ENCODE peak calls at places on chromosomes 3 and 15, in four cellular contexts. D, V, P and S are unnamed samples.

GRCh38 chr15:93109370-93110105 is 20.5 kb upstream of the RGMA start:
- DNase-seq in D (peak; percentile 89), V (no peak), P (no peak), S (no peak)

GRCh38 chr15:81273855-81274254 is 50.1 kb downstream of the STARD5 start:
- DNase-seq in D (no peak), V (no peak), P (no peak), S (no peak)

GRCh38 chr15:39835550-39835949 is 52.9 kb upstream of the FSIP1 start:
- DNase-seq in D (peak; percentile 41), V (peak; percentile 10), P (no peak), S (no peak)

GRCh38 chr15:77907824-77908751 is 169.4 kb downstream of the TBC1D2B start:
- DNase-seq in D (peak; percentile 91), V (no peak), P (peak; percentile 80), S (peak; percentile 58)

GRCh38 chr3:127337001-127337400 is 49.2 kb upstream of the PRR20G start:
- DNase-seq in D (no peak), V (no peak), P (no peak), S (no peak)

GRCh38 chr3:187996609-187997008 is 157.3 kb upstream of the LPP start:
- DNase-seq in D (no peak), V (no peak), P (no peak), S (no peak)

GRCh38 chr15:57031082-57031481 is 112.6 kb downstream of the TCF12 start:
- DNase-seq in D (no peak), V (no peak), P (no peak), S (no peak)

GRCh38 chr3:107662586-107662985 is 139.8 kb downstream of the BBX start:
- DNase-seq in D (no peak), V (no peak), P (no peak), S (no peak)

GRCh38 chr3:116394365-116394764 is 50.9 kb downstream of the LSAMP start:
- DNase-seq in D (no peak), V (no peak), P (no peak), S (no peak)

GRCh38 chr3:187831125-187832051 is 86.1 kb upstream of the BCL6 start:
- DNase-seq in D (no peak), V (no peak), P (no peak), S (no peak)

GRCh38 chr3:178771511-178771910 is 235.3 kb downstream of the KCNMB2 start:
- DNase-seq in D (no peak), V (no peak), P (no peak), S (no peak)

GRCh38 chr15:76064375-76064774 is 4.6 kb downstream of the TMEM266 start:
- DNase-seq in D (no peak), V (no peak), P (no peak), S (no peak)

GRCh38 chr3:13850161-13850945 is 29.5 kb downstream of the WNT7A start:
- DNase-seq in D (peak; percentile 53), V (peak; percentile 35), P (peak; percentile 6), S (no peak)

GRCh38 chr3:126100688-126101301 is 16.9 kb upstream of the SLC41A3 start:
- DNase-seq in D (no peak), V (no peak), P (no peak), S (no peak)

GRCh38 chr3:84292113-84292512 is 666.7 kb upstream of the CADM2 start:
- DNase-seq in D (no peak), V (no peak), P (no peak), S (no peak)

GRCh38 chr3:3015472-3016089 is 94.6 kb downstream of the IL5RA start:
- DNase-seq in D (peak; percentile 61), V (peak; percentile 40), P (no peak), S (no peak)

GRCh38 chr15:75061272-75061671 is 37.9 kb downstream of the PPCDC start:
- DNase-seq in D (no peak), V (no peak), P (no peak), S (no peak)

GRCh38 chr3:12679468-12679867 is 15.6 kb upstream of the RAF1 start:
- DNase-seq in D (no peak), V (peak; percentile 89), P (no peak), S (no peak)

GRCh38 chr3:154584041-154584440 is 154.1 kb upstream of the GPR149 start:
- DNase-seq in D (peak; percentile 65), V (peak; percentile 12), P (no peak), S (no peak)

GRCh38 chr3:194631696-194632095 is 1.5 kb downstream of the TMEM44 start:
- DNase-seq in D (no peak), V (no peak), P (no peak), S (no peak)

GRCh38 chr3:65871305-65872141 is 167.2 kb downstream of the MAGI1 start:
- DNase-seq in D (no peak), V (no peak), P (peak; percentile 88), S (no peak)

GRCh38 chr15:99126930-99127329 is 22.1 kb downstream of the SYNM start:
- DNase-seq in D (no peak), V (no peak), P (no peak), S (no peak)
- H3K27ac ChIP-seq in D (no peak overlapping the region), V (no peak overlapping the region), P (no peak overlapping the region), S (no peak overlapping the region)

DNA sequence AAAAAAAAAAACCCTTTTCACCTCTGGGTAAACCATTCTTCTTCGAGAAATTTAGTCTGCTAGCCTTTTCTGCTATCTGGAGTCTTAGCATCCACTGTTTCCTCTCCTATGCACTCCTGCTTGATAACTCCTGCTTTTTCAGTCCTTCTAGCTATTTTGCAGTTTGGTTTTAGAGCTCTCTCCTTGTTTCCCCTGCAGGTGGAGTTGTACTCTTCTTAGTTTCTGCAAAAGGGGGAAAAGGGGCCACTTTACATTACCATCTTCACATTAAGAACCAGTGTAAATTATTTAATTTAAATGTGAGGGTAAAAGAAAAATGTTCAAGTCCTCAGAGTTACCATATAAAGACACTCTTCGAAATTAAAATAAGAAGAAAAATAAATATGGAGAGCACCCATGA is 23.6 kb upstream of the MYLK start:
- DNase-seq in D (peak; percentile 56), V (no peak), P (no peak), S (no peak)
- TF ChIP-seq CTCF in D (peak; percentile 57), V (no peak), P (no peak), S (no peak)

GRCh38 chr3:112297714-112298113 is 3.7 kb upstream of the SLC9C1 start:
- DNase-seq in D (no peak), V (no peak), P (no peak), S (no peak)
- H3K27ac ChIP-seq in D (peak overlapping the region; percentile 2), V (no peak overlapping the region), P (no peak overlapping the region), S (no peak overlapping the region)

GRCh38 chr3:44915702-44916438 is 41.5 kb downstream of the TGM4 start:
- DNase-seq in D (peak; percentile 65), V (no peak), P (no peak), S (no peak)
- TF ChIP-seq CTCF in D (peak; percentile 33), V (no peak), P (no peak), S (no peak)

GRCh38 chr3:70392227-70392626 is 79.8 kb upstream of the MDFIC2 start:
- DNase-seq in D (peak; percentile 74), V (no peak), P (no peak), S (no peak)
- H3K27ac ChIP-seq in D (no peak overlapping the region), V (no peak overlapping the region), P (no peak overlapping the region), S (no peak overlapping the region)

GRCh38 chr15:96750361-96750760 is 419.9 kb downstream of the NR2F2 start:
- DNase-seq in D (peak; percentile 37), V (no peak), P (no peak), S (no peak)
- TF ChIP-seq CTCF in D (peak; percentile 30), V (no peak), P (no peak), S (no peak)

GRCh38 chr15:90389513-90389912 is 1.5 kb downstream of the IQGAP1 start:
- DNase-seq in D (no peak), V (no peak), P (no peak), S (no peak)
- H3K27ac ChIP-seq in D (no peak overlapping the region), V (peak overlapping the region; percentile 93), P (peak overlapping the region; percentile 93), S (no peak overlapping the region)

GRCh38 chr15:63839717-63840116 is 6.0 kb upstream of the HERC1 start:
- DNase-seq in D (no peak), V (no peak), P (no peak), S (no peak)
- TF ChIP-seq CTCF in D (no peak), V (no peak), P (no peak), S (no peak)

GRCh38 chr3:106067711-106068110 is 198.9 kb upstream of the CBLB start:
- DNase-seq in D (no peak), V (no peak), P (no peak), S (no peak)
- H3K27ac ChIP-seq in D (no peak overlapping the region), V (no peak overlapping the region), P (no peak overlapping the region), S (no peak overlapping the region)

GRCh38 chr15:101004500-101004899 is 85.3 kb downstream of the LRRK1 start:
- DNase-seq in D (no peak), V (no peak), P (no peak), S (no peak)
- TF ChIP-seq CTCF in D (no peak), V (no peak), P (no peak), S (no peak)